ENCODE peak calls at places on chromosomes 2 and 18, in eight cellular contexts. Y is fibroblast of lung, G is GM23248, S is HCT116, P is H9, Q is neural progenitor cell, V is hepatocyte, F is endothelial cell of umbilical vein. W is an unnamed sample. For H4K20me1, the result is how much of the 10 kb centered on the place peaks cover.

GRCh38 chr2:120303177-120303576 is 42.8 kb upstream of the INHBB start:
- DNase-seq in Y (no peak), G (no peak), S (no peak), P (no peak), Q (no peak), V (no peak), F (no peak), W (no peak)

GRCh38 chr18:46427216-46427995 is 229.6 kb downstream of the LOXHD1 start:
- DNase-seq in Y (no peak), G (no peak), S (no peak), P (no peak), Q (no peak), V (no peak), F (no peak), W (no peak)

GRCh38 chr2:222690564-222691200 is 19.2 kb downstream of the MOGAT1 start:
- DNase-seq in Y (peak), G (peak), S (peak), P (peak), Q (peak), V (peak), F (peak), W (peak)

GRCh38 chr2:197356136-197356535 is 45.6 kb upstream of the ANKRD44 start:
- DNase-seq in Y (no peak), G (peak), S (peak), P (peak), Q (peak), V (no peak), F (no peak), W (peak)

GRCh38 chr2:74554821-74555531 is 456 bp downstream of the DOK1 start:
- DNase-seq in Y (peak), G (peak), S (no peak), P (peak), Q (peak), V (peak), F (peak), W (peak)

GRCh38 chr2:18910843-18911242 is 321.5 kb upstream of the NT5C1B start:
- DNase-seq in Y (peak), G (peak), S (peak), P (no peak), Q (no peak), V (no peak), F (no peak), W (peak)

GRCh38 chr18:13603304-13604019 is 122.9 kb downstream of the FAM210A start:
- DNase-seq in Y (no peak), G (no peak), S (no peak), P (no peak), Q (no peak), V (no peak), F (no peak), W (no peak)

GRCh38 chr18:78632111-78632541 is 347.5 kb upstream of the SALL3 start:
- DNase-seq in Y (peak), G (peak), S (no peak), P (peak), Q (peak), V (no peak), F (no peak), W (peak)

GRCh38 chr2:2184549-2185249 is 146.4 kb downstream of the MYT1L start:
- DNase-seq in Y (no peak), G (no peak), S (no peak), P (no peak), Q (no peak), V (no peak), F (no peak), W (no peak)

GRCh38 chr2:129379411-129379810 is 600.1 kb upstream of the RAB6C start:
- DNase-seq in Y (no peak), G (no peak), S (no peak), P (no peak), Q (no peak), V (no peak), F (no peak), W (no peak)

GRCh38 chr18:62523631-62524442 is 1.0 kb downstream of the ZCCHC2 start:
- DNase-seq in Y (peak), G (peak), S (no peak), P (peak), Q (peak), V (peak), F (peak), W (peak)

GRCh38 chr2:199979841-199980628 is 24.7 kb downstream of the MAIP1 start:
- DNase-seq in Y (peak), G (peak), S (peak), P (peak), Q (peak), V (peak), F (peak), W (peak)

GRCh38 chr18:62131305-62131909 is 55.4 kb downstream of the PIGN start:
- DNase-seq in Y (peak), G (peak), S (peak), P (peak), Q (peak), V (peak), F (peak), W (peak)

GRCh38 chr18:12597775-12598174 is 60.1 kb downstream of the SPIRE1 start:
- DNase-seq in Y (peak), G (peak), S (peak), P (no peak), Q (no peak), V (peak), F (peak), W (no peak)

GRCh38 chr18:77096031-77096371 is 36.6 kb downstream of the MBP start:
- DNase-seq in Y (no peak), G (no peak), S (no peak), P (no peak), Q (no peak), V (no peak), F (no peak), W (no peak)

GRCh38 chr2:79946046-79946445 is 358.5 kb downstream of the LRRTM1 start:
- DNase-seq in Y (no peak), G (no peak), S (no peak), P (no peak), Q (no peak), V (no peak), F (no peak), W (no peak)

GRCh38 chr2:58553937-58554336 is 312.8 kb upstream of the FANCL start:
- DNase-seq in Y (no peak), G (peak), S (peak), P (peak), Q (peak), V (no peak), F (no peak), W (peak)

GRCh38 chr2:86477349-86477748 is 36.2 kb downstream of the KDM3A start:
- DNase-seq in Y (peak), G (peak), S (no peak), P (no peak), Q (no peak), V (no peak), F (no peak), W (no peak)

GRCh38 chr2:53202063-53202462 is 565.5 kb upstream of the CHAC2 start:
- DNase-seq in Y (peak), G (peak), S (peak), P (no peak), Q (no peak), V (peak), F (peak), W (peak)

GRCh38 chr2:53381271-53381670 is 386.3 kb upstream of the CHAC2 start:
- DNase-seq in Y (no peak), G (no peak), S (no peak), P (no peak), Q (no peak), V (peak), F (no peak), W (no peak)

DNA sequence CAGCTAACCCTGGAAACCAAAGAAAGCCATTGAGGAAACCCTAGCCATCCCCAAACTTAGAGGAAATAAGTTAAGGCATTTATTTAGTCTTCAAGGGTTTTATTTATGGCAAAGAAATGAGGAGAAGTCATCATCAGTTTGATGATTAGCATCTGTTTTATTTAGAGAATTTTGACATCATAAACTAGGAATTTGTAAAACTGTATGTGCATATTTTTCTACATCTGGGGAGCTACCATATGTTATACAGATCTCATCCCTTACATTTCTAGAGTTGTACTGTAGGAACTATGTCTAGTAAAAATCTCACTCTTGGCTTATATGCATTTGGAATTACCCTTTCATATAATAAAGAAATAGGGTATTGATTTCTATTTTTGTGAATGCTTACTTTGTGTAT is 48.7 kb downstream of the FMNL2 start:
- DNase-seq in Y (no peak), G (peak), S (no peak), P (no peak), Q (no peak), V (no peak), F (no peak), W (no peak)
- H4K20me1 ChIP-seq in Y (under half), G (under half), S (under half), P (under half), Q (half or more), V (under half), F (under half), W (under half)

GRCh38 chr2:240596080-240596460 is 9.5 kb downstream of the CAPN10 start:
- DNase-seq in Y (no peak), G (no peak), S (no peak), P (no peak), Q (no peak), V (no peak), F (no peak), W (no peak)
- H4K20me1 ChIP-seq in Y (under half), G (under half), S (under half), P (under half), Q (under half), V (under half), F (under half), W (under half)

GRCh38 chr2:70992945-70993688 is 1.6 kb downstream of the TEX261 start:
- DNase-seq in Y (no peak), G (peak), S (no peak), P (no peak), Q (no peak), V (peak), F (no peak), W (no peak)
- H4K20me1 ChIP-seq in Y (under half), G (under half), S (under half), P (under half), Q (under half), V (under half), F (under half), W (under half)

DNA sequence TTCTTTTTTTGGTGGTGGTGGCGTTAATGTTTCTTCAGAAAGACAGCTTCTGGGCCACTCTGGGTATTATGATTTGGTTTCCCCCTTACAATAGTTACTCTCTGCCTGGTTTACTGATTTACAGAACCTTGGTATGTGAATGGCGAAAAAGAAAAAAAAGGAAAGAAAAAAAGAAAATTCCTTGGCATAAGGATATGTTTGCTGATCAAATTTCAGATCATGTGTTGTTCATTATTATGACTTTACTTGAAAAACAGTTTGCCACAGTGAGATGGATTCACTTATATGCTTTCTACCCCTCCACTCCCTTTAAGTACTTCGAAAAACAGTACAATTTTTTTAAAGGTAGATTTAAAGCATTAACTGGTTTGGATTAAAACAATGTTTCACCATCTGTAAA is 21.0 kb downstream of the BCL11A start:
- DNase-seq in Y (no peak), G (peak), S (no peak), P (no peak), Q (no peak), V (no peak), F (no peak), W (no peak)
- H4K20me1 ChIP-seq in Y (under half), G (under half), S (under half), P (under half), Q (under half), V (under half), F (under half), W (under half)

DNA sequence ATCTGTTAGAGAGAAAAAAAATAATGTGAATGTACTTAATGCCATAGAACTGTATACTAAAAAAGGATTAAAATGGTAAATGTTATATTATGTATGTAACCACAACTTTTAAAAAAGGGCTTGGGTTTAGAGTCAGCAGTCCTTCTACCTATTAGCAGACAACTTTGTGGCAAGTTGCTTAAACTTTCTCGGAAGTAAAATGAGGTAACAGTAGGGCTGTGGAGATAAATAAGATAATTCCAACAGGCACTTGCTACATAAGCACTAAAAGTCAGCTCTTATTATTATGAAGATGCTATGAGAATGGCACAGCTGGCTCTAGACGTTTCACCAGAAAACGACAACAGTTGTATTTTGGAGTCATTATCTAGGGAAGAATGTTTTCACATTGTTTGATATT is 31.3 kb downstream of the AAK1 start:
- DNase-seq in Y (no peak), G (no peak), S (no peak), P (no peak), Q (no peak), V (no peak), F (no peak), W (no peak)
- H4K20me1 ChIP-seq in Y (under half), G (under half), S (under half), P (under half), Q (under half), V (under half), F (under half), W (under half)

DNA sequence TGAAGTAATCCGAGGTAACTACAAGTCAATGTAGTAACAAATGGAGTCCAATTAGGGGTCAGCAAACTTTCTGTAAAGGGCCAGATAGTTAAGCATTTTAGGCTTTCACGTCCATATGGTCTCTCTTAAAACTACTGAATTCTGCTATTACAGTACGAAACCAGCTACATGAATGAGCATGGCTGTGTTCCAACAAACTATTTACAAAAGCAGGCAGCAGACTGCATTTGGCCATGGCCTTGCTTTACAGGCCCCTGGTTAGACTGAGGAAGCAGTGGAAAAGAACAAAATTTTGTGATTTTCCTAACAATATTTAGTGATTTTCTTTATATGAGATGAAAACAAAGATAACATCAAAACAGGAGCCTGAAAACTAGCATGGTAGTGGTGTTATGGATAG is 64.0 kb downstream of the RTN4 start:
- DNase-seq in Y (no peak), G (no peak), S (no peak), P (no peak), Q (no peak), V (no peak), F (no peak), W (no peak)
- H4K20me1 ChIP-seq in Y (under half), G (half or more), S (under half), P (under half), Q (half or more), V (half or more), F (under half), W (under half)

DNA sequence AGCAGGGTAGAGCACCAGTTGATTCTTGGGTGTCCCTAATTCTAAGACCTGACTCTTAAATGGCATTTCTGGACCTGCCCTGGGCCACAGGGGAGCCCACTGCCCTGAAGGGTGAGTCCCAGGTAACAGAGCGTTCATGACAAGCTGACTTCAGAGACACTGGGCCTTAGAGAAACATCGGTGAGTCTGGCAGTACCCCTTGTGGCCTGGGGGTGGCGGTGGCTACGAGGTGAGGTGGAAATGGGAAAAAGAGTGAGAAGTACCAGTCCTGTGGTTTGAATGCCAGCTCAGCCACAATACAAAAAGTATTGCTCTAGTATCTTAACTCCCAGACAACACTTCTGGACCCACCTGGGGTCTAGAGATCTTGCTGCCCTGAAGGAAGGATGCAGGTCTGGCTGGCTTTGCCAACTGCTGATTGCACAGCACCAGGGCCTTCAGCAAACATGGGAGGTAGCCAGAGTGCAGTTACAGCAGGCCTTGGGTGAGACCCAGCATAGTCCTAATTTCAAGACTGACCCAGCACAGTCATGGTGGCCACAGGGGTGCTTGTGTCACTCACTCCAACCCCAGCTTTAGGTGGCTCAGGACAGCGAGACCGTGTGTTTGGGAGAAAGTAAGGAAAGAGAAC is 44.5 kb downstream of the USP34 start:
- DNase-seq in Y (no peak), G (peak), S (peak), P (peak), Q (peak), V (peak), F (peak), W (peak)
- H4K20me1 ChIP-seq in Y (under half), G (under half), S (under half), P (under half), Q (half or more), V (half or more), F (under half), W (under half)

GRCh38 chr2:10047616-10048500 is 4.5 kb downstream of the KLF11 start:
- DNase-seq in Y (no peak), G (no peak), S (no peak), P (no peak), Q (no peak), V (no peak), F (no peak), W (no peak)
- H4K20me1 ChIP-seq in Y (under half), G (under half), S (under half), P (under half), Q (under half), V (under half), F (under half), W (under half)

GRCh38 chr2:121532894-121533293 is 2.2 kb downstream of the RNU4ATAC start:
- DNase-seq in Y (peak), G (no peak), S (peak), P (no peak), Q (peak), V (peak), F (no peak), W (no peak)

GRCh38 chr2:121534007-121534406 is 3.3 kb downstream of the RNU4ATAC start:
- DNase-seq in Y (no peak), G (no peak), S (no peak), P (no peak), Q (peak), V (no peak), F (no peak), W (no peak)

GRCh38 chr2:121536347-121536746 is 5.7 kb downstream of the RNU4ATAC start:
- DNase-seq in Y (no peak), G (no peak), S (no peak), P (no peak), Q (no peak), V (no peak), F (no peak), W (no peak)

GRCh38 chr2:121539722-121540469 is 9.2 kb downstream of the RNU4ATAC start:
- DNase-seq in Y (peak), G (peak), S (no peak), P (no peak), Q (no peak), V (no peak), F (no peak), W (no peak)

DNA sequence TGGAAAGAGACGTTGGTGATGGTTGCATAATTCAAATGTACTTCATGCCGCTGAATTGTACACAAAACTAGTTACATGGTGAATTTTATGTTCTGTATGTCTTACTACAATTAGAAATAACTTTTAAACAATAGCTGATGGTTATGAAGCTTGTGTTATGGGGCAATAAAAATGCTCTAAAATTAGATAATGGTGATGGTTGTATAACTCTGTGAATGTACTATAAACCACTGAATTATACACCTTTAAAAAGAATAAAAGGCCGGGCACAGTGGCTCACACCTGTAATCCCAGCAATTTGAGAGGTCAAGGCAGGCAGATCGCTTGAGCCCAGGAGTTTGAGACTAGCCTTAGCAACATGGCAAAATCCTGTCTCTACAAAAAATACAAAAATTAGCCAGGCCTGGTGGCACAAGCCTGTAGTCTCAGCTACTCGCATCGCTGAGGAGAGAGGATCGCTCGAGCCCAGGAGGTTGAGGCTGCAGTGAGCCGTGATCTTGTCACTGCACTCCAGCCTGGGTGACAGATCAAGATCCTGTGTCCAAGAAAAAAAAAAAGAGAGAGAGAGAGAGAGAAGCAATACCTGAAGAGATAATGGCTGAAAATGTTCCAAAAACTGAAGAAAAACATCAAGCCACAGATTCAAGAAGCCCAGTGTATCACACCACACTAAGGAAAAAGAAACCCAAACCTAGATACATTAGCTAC is 6.3 kb downstream of the RNU4ATAC start:
- DNase-seq in Y (no peak), G (no peak), S (no peak), P (no peak), Q (no peak), V (no peak), F (no peak), W (no peak)
- H4K20me1 ChIP-seq in Y (under half), G (under half), S (under half), P (under half), Q (half or more), V (under half), F (under half), W (under half)

GRCh38 chr2:10389596-10389995 is 58.5 kb downstream of the ODC1 start:
- DNase-seq in Y (no peak), G (peak), S (no peak), P (no peak), Q (no peak), V (peak), F (no peak), W (no peak)
- H4K20me1 ChIP-seq in Y (under half), G (under half), S (under half), P (under half), Q (under half), V (under half), F (under half), W (under half)